ENCODE peak calls at places on chromosomes 6 and 20, in eight cellular contexts. S, Y, V, F, G, Q, H and R are unnamed samples.

GRCh38 chr6:34600101-34600500 is 44.0 kb upstream of the SPDEF start:
- DNase-seq in S (no peak), F (no peak), H (no peak), Q (no peak), V (no peak), Y (no peak), G (no peak), R (no peak)

GRCh38 chr20:44967207-44967807 is 995 bp downstream of the STK4 start:
- DNase-seq in F (no peak), Y (no peak), Q (no peak), S (no peak), H (no peak), V (no peak), G (peak), R (no peak)

GRCh38 chr6:29005183-29005885 is at the start of gene ZNF311:
- DNase-seq in Q (no peak), F (peak), V (no peak), H (no peak), G (no peak), S (no peak), Y (peak), R (peak)

GRCh38 chr6:18406955-18407738 is 20.0 kb downstream of the RNF144B start:
- DNase-seq in F (no peak), V (no peak), H (no peak), G (no peak), S (no peak), Q (no peak), Y (no peak), R (no peak)

GRCh38 chr6:121697921-121698320 is 262.5 kb downstream of the GJA1 start:
- DNase-seq in Y (no peak), S (no peak), V (no peak), Q (no peak), G (no peak), F (no peak), H (no peak), R (no peak)

GRCh38 chr6:32785781-32786533 is 22.6 kb upstream of the HLA-DQB2 start:
- DNase-seq in V (peak), Y (peak), H (no peak), G (no peak), F (peak), S (peak), Q (no peak), R (peak)

GRCh38 chr6:33975631-33976424 is 170.1 kb downstream of the GRM4 start:
- DNase-seq in S (no peak), Q (peak), H (no peak), V (no peak), Y (no peak), G (no peak), F (peak), R (no peak)

GRCh38 chr6:152293404-152293803 is 343.8 kb downstream of the SYNE1 start:
- DNase-seq in Q (no peak), S (no peak), F (no peak), Y (no peak), V (no peak), H (no peak), G (no peak), R (no peak)

GRCh38 chr6:36333889-36334288 is 2.8 kb downstream of the BNIP5 start:
- DNase-seq in F (peak), Y (no peak), S (no peak), H (no peak), G (no peak), Q (no peak), V (no peak), R (no peak)

GRCh38 chr6:133502451-133503259 is 261.5 kb downstream of the EYA4 start:
- DNase-seq in G (no peak), F (no peak), V (no peak), Y (no peak), Q (no peak), S (no peak), H (no peak), R (no peak)

GRCh38 chr6:121510568-121511177 is 75.2 kb downstream of the GJA1 start:
- DNase-seq in Y (no peak), G (no peak), S (no peak), Q (no peak), F (no peak), V (no peak), H (no peak), R (peak)

GRCh38 chr6:12261502-12261901 is 28.7 kb upstream of the EDN1 start:
- DNase-seq in H (no peak), G (no peak), V (no peak), S (no peak), Q (no peak), F (no peak), Y (no peak), R (no peak)

GRCh38 chr6:101909376-101909775 is 515.9 kb downstream of the GRIK2 start:
- DNase-seq in V (no peak), H (no peak), Y (no peak), Q (no peak), F (no peak), S (no peak), G (no peak), R (no peak)

GRCh38 chr6:101912266-101912665 is 518.8 kb downstream of the GRIK2 start:
- DNase-seq in F (no peak), G (no peak), Q (no peak), S (no peak), H (no peak), V (no peak), Y (no peak), R (no peak)

GRCh38 chr6:101907356-101908217 is 514.1 kb downstream of the GRIK2 start:
- DNase-seq in S (no peak), Q (no peak), G (no peak), H (no peak), F (no peak), V (no peak), Y (no peak), R (no peak)
- TF ChIP-seq POLR2AphosphoS5 in S (no peak), Q (no peak), G (no peak), H (no peak), F (no peak), V (no peak), Y (no peak), R (no peak)

GRCh38 chr6:105259912-105260889 is 80.4 kb upstream of the POPDC3 start:
- DNase-seq in G (no peak), H (no peak), Y (no peak), Q (no peak), F (no peak), V (no peak), S (no peak), R (no peak)
- TF ChIP-seq POLR2AphosphoS5 in G (no peak), H (no peak), Y (no peak), Q (no peak), F (no peak), V (no peak), S (no peak), R (no peak)

GRCh38 chr6:82144852-82145332 is 102.7 kb downstream of the IBTK start:
- DNase-seq in V (no peak), Q (no peak), G (no peak), S (peak), Y (no peak), H (peak), F (peak), R (no peak)
- TF ChIP-seq POLR2AphosphoS5 in V (no peak), Q (no peak), G (no peak), S (peak), Y (no peak), H (peak), F (no peak), R (no peak)

GRCh38 chr6:1665214-1665613 is 55.5 kb downstream of the FOXC1 start:
- DNase-seq in Y (no peak), Q (no peak), H (no peak), V (peak), S (no peak), G (no peak), F (no peak), R (no peak)
- TF ChIP-seq POLR2AphosphoS5 in Y (no peak), Q (no peak), H (no peak), V (no peak), S (no peak), G (no peak), F (no peak), R (no peak)

GRCh38 chr6:84652356-84653026 is 111.9 kb downstream of the TBX18 start:
- DNase-seq in F (no peak), G (no peak), Q (no peak), H (no peak), S (no peak), V (no peak), Y (no peak), R (no peak)
- TF ChIP-seq POLR2AphosphoS5 in F (no peak), G (no peak), Q (no peak), H (no peak), S (no peak), V (no peak), Y (no peak), R (no peak)

GRCh38 chr6:17280552-17281090 is 540 bp upstream of the RBM24 start:
- DNase-seq in F (peak), H (no peak), Q (peak), V (peak), G (no peak), S (no peak), Y (peak), R (no peak)
- TF ChIP-seq POLR2AphosphoS5 in F (no peak), H (no peak), Q (no peak), V (no peak), G (no peak), S (no peak), Y (peak), R (no peak)